ENCODE peak calls at places on chromosomes 16 and 17, in nine cellular contexts. A is GM23338, H is stomach, N is HCT116, P is H1, T is Panc1, Z is endothelial cell of umbilical vein, U is GM12891, X is suprapubic skin. S is an unnamed sample.

GRCh38 chr16:88303405-88303804 is 79.4 kb upstream of the ZNF469 start:
- DNase-seq in A (no peak), H (no peak), N (no peak), P (no peak), T (no peak), Z (no peak), U (no peak), X (no peak), S (no peak)

GRCh38 chr16:84629580-84629979 is 11.7 kb upstream of the COTL1 start:
- DNase-seq in A (peak; percentile 34), H (no peak), N (no peak), P (no peak), T (no peak), Z (no peak), U (no peak), X (no peak), S (no peak)

GRCh38 chr17:9475259-9475658 is 100.4 kb downstream of the STX8 start:
- DNase-seq in A (no peak), H (no peak), N (no peak), P (no peak), T (no peak), Z (no peak), U (no peak), X (no peak), S (no peak)

GRCh38 chr17:15963670-15964110 is 18.8 kb downstream of the ADORA2B start:
- DNase-seq in A (no peak), H (no peak), N (peak; percentile 96), P (no peak), T (no peak), Z (peak; percentile 44), U (no peak), X (no peak), S (no peak)

GRCh38 chr16:86221085-86221484 is 289.2 kb upstream of the FOXF1 start:
- DNase-seq in A (no peak), H (peak; percentile 24), N (no peak), P (no peak), T (no peak), Z (no peak), U (no peak), X (no peak), S (no peak)

GRCh38 chr17:72342582-72343527 is 222.0 kb downstream of the SOX9 start:
- DNase-seq in A (peak; percentile 5), H (no peak), N (no peak), P (no peak), T (no peak), Z (no peak), U (no peak), X (no peak), S (no peak)

GRCh38 chr17:66451188-66452149 is 149.1 kb downstream of the PRKCA start:
- DNase-seq in A (peak; percentile 80), H (peak; percentile 40), N (no peak), P (peak; percentile 74), T (no peak), Z (no peak), U (no peak), X (no peak), S (no peak)

GRCh38 chr17:57959929-57960328 is 4.7 kb upstream of the CUEDC1 start:
- DNase-seq in A (no peak), H (no peak), N (no peak), P (peak; percentile 20), T (no peak), Z (no peak), U (no peak), X (no peak), S (no peak)

GRCh38 chr17:65277576-65277975 is 140.4 kb downstream of the RGS9 start:
- DNase-seq in A (no peak), H (no peak), N (no peak), P (no peak), T (no peak), Z (no peak), U (no peak), X (no peak), S (no peak)

GRCh38 chr16:51394401-51394800 is 243.3 kb upstream of the SALL1 start:
- DNase-seq in A (no peak), H (no peak), N (no peak), P (no peak), T (no peak), Z (no peak), U (no peak), X (no peak), S (no peak)

GRCh38 chr16:68490829-68491575 is 42.7 kb upstream of the SMPD3 start:
- DNase-seq in A (peak; percentile 28), H (peak; percentile 90), N (peak; percentile 74), P (no peak), T (peak; percentile 52), Z (no peak), U (peak; percentile 49), X (no peak), S (no peak)

GRCh38 chr16:69424935-69425784 is 741 bp downstream of the CYB5B start:
- DNase-seq in A (no peak), H (no peak), N (no peak), P (no peak), T (no peak), Z (no peak), U (no peak), X (no peak), S (no peak)

GRCh38 chr17:30476726-30477082 is 504 bp upstream of the GOSR1 start:
- DNase-seq in A (peak; percentile 58), H (no peak), N (no peak), P (peak; percentile 51), T (no peak), Z (no peak), U (no peak), X (no peak), S (no peak)

GRCh38 chr16:81846105-81846504 is 67.0 kb downstream of the PLCG2 start:
- DNase-seq in A (no peak), H (no peak), N (no peak), P (no peak), T (no peak), Z (no peak), U (no peak), X (no peak), S (no peak)

GRCh38 chr17:3636908-3637373 is 381 bp downstream of the CTNS start:
- DNase-seq in A (peak; percentile 52), H (no peak), N (no peak), P (no peak), T (no peak), Z (no peak), U (no peak), X (no peak), S (no peak)

GRCh38 chr17:3641014-3641413 is 4.5 kb downstream of the CTNS start:
- DNase-seq in A (peak; percentile 64), H (no peak), N (no peak), P (no peak), T (no peak), Z (no peak), U (no peak), X (no peak), S (no peak)

GRCh38 chr17:3636154-3636907 is at the start of the genes CTNS and SHPK:
- DNase-seq in A (peak; percentile 98), H (peak; percentile 97), N (peak; percentile 90), P (peak; percentile 95), T (peak; percentile 64), Z (peak; percentile 95), U (peak; percentile 100), X (peak; percentile 98), S (peak; percentile 91)

GRCh38 chr17:3639981-3640596 is 3.5 kb downstream of the CTNS start:
- DNase-seq in A (no peak), H (peak; percentile 43), N (no peak), P (no peak), T (no peak), Z (peak; percentile 64), U (no peak), X (no peak), S (no peak)

DNA sequence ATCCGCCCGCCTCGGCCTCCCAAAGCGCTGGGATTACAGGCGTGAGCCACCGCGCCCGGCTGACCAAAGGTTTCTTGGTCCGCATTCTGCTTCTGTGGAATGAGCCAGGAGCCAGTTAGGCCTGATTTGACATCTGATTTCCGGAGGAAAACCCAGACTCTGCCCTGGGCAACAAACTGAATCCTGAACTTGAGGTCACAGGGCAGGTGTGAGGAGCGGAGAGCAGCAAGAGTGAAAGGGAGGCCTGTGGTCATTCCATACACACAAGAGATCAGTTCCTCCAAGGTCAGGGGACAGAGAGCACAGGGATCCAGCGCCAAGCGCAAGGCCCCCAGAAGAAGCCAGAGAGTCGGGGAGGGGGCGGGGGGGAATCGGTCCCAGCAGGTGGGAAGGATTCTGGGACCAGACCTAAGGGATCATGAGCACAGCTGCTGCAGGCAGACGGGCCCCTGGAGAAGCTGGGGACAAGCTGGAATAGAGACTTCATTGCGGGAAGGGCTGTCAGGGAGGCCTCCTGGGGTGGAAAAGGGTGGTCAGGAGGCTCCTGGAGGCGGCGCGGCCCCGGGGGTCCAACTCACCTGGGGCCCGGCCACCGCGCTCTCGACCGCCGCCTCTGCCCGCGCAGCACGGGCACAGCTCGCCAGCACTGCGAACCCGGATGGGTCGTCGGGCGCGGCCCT is 436 bp downstream of the SHPK start:
- DNase-seq in A (peak; percentile 29), H (no peak), N (no peak), P (no peak), T (no peak), Z (no peak), U (no peak), X (no peak), S (no peak)
- TF ChIP-seq POLR2AphosphoS5 in A (no peak), H (no peak), N (no peak), P (no peak), T (no peak), Z (no peak), U (no peak), X (no peak), S (no peak)

GRCh38 chr17:75722076-75722475 is 817 bp downstream of the ITGB4 start:
- DNase-seq in A (no peak), H (peak; percentile 61), N (no peak), P (no peak), T (no peak), Z (no peak), U (no peak), X (peak; percentile 66), S (no peak)
- TF ChIP-seq POLR2AphosphoS5 in A (no peak), H (no peak), N (no peak), P (no peak), T (no peak), Z (no peak), U (no peak), X (no peak), S (no peak)

GRCh38 chr16:30354423-30355143 is 525 bp downstream of the CD2BP2 start:
- DNase-seq in A (peak; percentile 63), H (no peak), N (no peak), P (no peak), T (no peak), Z (peak; percentile 58), U (no peak), X (no peak), S (no peak)
- TF ChIP-seq POLR2AphosphoS5 in A (no peak), H (no peak), N (no peak), P (no peak), T (no peak), Z (no peak), U (no peak), X (no peak), S (no peak)

DNA sequence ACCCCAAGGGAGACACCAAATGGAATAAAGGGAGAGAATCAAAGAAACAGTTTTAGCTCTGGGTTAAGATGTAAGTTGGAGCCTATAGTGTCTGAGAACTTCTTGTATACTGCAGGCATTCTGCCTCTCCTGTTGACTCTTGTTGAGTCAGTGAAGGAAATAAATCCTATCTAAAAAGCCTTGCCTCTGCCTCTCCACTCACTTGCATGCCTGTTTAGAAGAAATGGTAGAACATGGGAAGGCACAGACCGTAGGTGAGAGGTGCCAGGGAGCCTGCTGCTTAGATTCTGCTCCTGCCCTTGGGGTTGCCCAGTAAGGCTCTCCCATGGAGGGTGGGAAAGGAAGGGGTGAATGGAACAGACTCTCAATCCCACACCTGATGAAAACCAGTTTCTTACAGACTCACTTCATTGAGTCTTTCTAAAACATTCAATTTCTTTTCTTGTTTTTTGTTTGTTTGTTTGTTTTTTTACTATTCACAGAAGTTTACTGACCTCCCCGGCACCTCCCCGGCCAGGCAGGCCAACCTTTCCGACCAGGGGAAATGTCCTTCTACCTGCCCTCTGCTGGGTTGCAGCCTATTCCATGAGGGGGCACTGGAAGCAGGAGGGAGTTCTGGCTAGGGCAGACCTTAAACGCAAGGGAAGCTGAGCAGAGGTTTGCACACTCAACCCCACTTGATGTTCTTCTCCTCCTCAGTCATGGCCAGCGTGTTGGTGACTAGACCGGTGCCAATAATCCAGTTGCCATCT is 211.7 kb upstream of the WSB1 start:
- DNase-seq in A (no peak), H (no peak), N (no peak), P (no peak), T (no peak), Z (no peak), U (no peak), X (no peak), S (no peak)
- TF ChIP-seq POLR2AphosphoS5 in A (no peak), H (no peak), N (no peak), P (no peak), T (no peak), Z (no peak), U (no peak), X (no peak), S (no peak)

S was measured in HL-60.